ENCODE peak calls at places on chromosomes 11 and 22, in seven cellular contexts. T is WTC11, N is fibroblast of lung, R is epithelial cell of proximal tubule, S is nephron progenitor cell, Y is GM12865, U is pancreas. Q is an unnamed sample.

GRCh38 chr11:71171576-71171975 is 80.8 kb downstream of the SHANK2 start:
- DNase-seq in Y (no peak), U (no peak), T (no peak), S (no peak), R (no peak), N (no peak), Q (no peak)

GRCh38 chr11:71333473-71333872 is 81.1 kb upstream of the SHANK2 start:
- DNase-seq in T (no peak), Y (no peak), R (no peak), U (no peak), N (no peak), S (no peak), Q (no peak)

GRCh38 chr11:120547871-120548681 is 36.5 kb downstream of the GRIK4 start:
- DNase-seq in N (peak), S (no peak), T (no peak), U (peak), R (peak), Y (no peak), Q (peak)

GRCh38 chr22:23847991-23848864 is 9.4 kb upstream of the DERL3 start:
- DNase-seq in Y (no peak), T (peak), S (no peak), N (no peak), U (no peak), R (no peak), Q (no peak)

GRCh38 chr11:71461696-71462095 is 8.7 kb downstream of the NADSYN1 start:
- DNase-seq in T (no peak), Y (no peak), S (no peak), N (no peak), R (no peak), U (no peak), Q (no peak)

GRCh38 chr11:80320765-80321164 is 879.9 kb upstream of the TENM4 start:
- DNase-seq in T (peak), N (no peak), Y (peak), S (no peak), R (no peak), U (no peak), Q (no peak)

GRCh38 chr11:126546191-126546590 is 190.7 kb downstream of the ST3GAL4 start:
- DNase-seq in R (no peak), N (no peak), S (no peak), Y (no peak), T (no peak), U (no peak), Q (no peak)

GRCh38 chr11:1307998-1308744 is 1.3 kb downstream of the TOLLIP start:
- DNase-seq in R (no peak), U (peak), S (no peak), T (no peak), Y (no peak), N (peak), Q (no peak)

GRCh38 chr22:40044870-40045834 is 50.4 kb downstream of the FAM83F start:
- DNase-seq in U (peak), Y (peak), N (peak), S (peak), R (no peak), T (peak), Q (peak)

GRCh38 chr11:18669629-18670162 is 28.9 kb upstream of the TMEM86A start:
- DNase-seq in R (no peak), T (no peak), Y (no peak), N (no peak), S (no peak), U (peak), Q (no peak)

GRCh38 chr22:48918585-48919186 is 909.0 kb downstream of the BRD1 start:
- DNase-seq in S (no peak), R (no peak), U (no peak), N (no peak), Y (no peak), T (no peak), Q (peak)

GRCh38 chr22:37892566-37893338 is 13.3 kb upstream of the MICALL1 start:
- DNase-seq in R (no peak), N (no peak), Y (no peak), S (no peak), T (no peak), U (peak), Q (no peak)

GRCh38 chr22:26949193-26949592 is 291.8 kb downstream of the MIAT start:
- DNase-seq in R (no peak), U (no peak), N (peak), T (peak), Y (peak), S (peak), Q (no peak)

GRCh38 chr22:36430863-36431262 is 43.1 kb upstream of the MYH9 start:
- DNase-seq in S (no peak), R (no peak), N (peak), U (no peak), T (no peak), Y (no peak), Q (no peak)

GRCh38 chr11:123405123-123405592 is 24.9 kb upstream of the GRAMD1B start:
- DNase-seq in U (no peak), Y (peak), R (no peak), N (no peak), T (no peak), S (no peak), Q (no peak)

GRCh38 chr11:60208951-60209350 is 26.1 kb upstream of the MS4A6A start:
- DNase-seq in R (no peak), S (no peak), Y (no peak), U (no peak), N (no peak), T (no peak), Q (no peak)

GRCh38 chr11:67022341-67022933 is 497 bp upstream of the SYT12 start:
- DNase-seq in U (peak), R (peak), N (peak), S (no peak), Y (no peak), T (no peak), Q (peak)

GRCh38 chr11:128201801-128202200 is 385.6 kb downstream of the ETS1 start:
- DNase-seq in S (no peak), T (no peak), U (no peak), N (no peak), Y (no peak), R (peak), Q (no peak)

GRCh38 chr22:27883656-27884350 is 35.3 kb downstream of the PITPNB start:
- DNase-seq in U (no peak), S (no peak), Y (no peak), T (peak), N (no peak), R (no peak), Q (no peak)

GRCh38 chr11:70501933-70502540 is 103.7 kb downstream of the CTTN start:
- DNase-seq in Y (no peak), S (no peak), T (no peak), R (no peak), N (no peak), U (no peak), Q (no peak)

GRCh38 chr11:134033696-134034491 is 35.0 kb upstream of the JAM3 start:
- DNase-seq in S (peak), N (peak), U (peak), Y (peak), T (peak), R (peak), Q (peak)

GRCh38 chr22:32775957-32776356 is 25.5 kb upstream of the TIMP3 start:
- DNase-seq in S (no peak), Y (peak), T (no peak), N (no peak), U (no peak), R (no peak), Q (no peak)
- TF ChIP-seq CTCF in S (peak), Y (peak), T (no peak), N (peak), U (no peak), R (peak), Q (peak)

DNA sequence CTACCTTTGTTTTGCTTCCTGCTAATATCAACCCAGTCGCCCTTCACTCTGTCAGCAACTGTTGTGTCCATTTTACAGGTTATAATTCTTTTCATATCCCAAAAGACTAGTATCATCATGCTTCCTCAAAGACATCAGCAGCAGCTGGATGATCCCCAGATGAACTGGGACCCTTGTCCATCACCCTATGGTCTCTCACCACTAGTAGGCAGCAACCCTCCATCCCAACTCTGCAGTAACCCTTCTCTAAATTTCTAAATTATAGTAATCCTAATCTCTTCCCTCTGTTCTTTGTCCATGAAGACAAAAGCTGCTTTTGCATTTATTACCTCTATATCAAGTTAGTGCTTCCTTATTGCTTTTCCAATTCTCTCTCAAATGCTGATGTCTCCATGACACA is 1025.8 kb downstream of the FAM181B start:
- DNase-seq in U (no peak), R (no peak), S (no peak), Y (no peak), N (no peak), T (peak), Q (no peak)
- TF ChIP-seq CTCF in U (no peak), R (no peak), S (peak), Y (peak), N (no peak), T (peak), Q (no peak)

GRCh38 chr11:8309862-8310261 is 46.2 kb upstream of the LMO1 start:
- DNase-seq in Y (no peak), S (no peak), N (no peak), T (no peak), R (no peak), U (no peak), Q (no peak)
- TF ChIP-seq CTCF in Y (no peak), S (peak), N (no peak), T (no peak), R (peak), U (peak), Q (no peak)

GRCh38 chr11:30019481-30019880 is 2.7 kb upstream of the KCNA4 start:
- DNase-seq in S (no peak), U (no peak), T (no peak), Y (no peak), N (no peak), R (no peak), Q (no peak)
- TF ChIP-seq CTCF in S (no peak), U (no peak), T (no peak), Y (no peak), N (no peak), R (no peak), Q (no peak)

DNA sequence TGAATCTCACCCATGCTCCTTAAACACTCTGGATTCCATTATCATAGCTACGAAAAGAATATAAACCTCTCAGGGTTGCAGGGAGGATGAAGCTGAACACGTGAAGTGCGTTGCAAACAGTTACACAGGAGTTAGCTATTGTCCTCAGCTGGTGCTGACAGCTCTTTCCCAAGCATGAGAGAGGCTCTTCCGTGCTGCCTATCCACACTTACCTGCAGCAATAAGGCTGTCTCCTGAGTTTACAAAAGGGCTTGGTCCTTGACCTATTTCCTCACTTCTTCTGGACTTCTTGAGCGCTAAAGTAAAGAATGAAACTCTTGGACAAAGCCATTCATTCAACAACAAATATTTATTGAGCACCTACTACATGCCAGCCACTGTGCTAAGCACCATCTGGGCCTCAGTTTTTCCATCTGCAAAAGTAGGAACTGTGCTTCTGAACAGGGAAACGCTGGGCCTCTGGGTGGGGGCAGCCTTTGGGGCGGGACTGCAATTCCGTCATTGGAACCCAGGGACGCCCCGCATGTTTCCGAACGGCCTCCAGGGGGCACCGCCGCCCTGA is 749 bp upstream of the ARL2 start:
- DNase-seq in U (peak), S (peak), T (peak), Y (peak), N (peak), R (no peak), Q (peak)
- TF ChIP-seq CTCF in U (peak), S (peak), T (peak), Y (peak), N (no peak), R (peak), Q (peak)

GRCh38 chr22:41598081-41598480 is 8.4 kb upstream of the PMM1 start:
- DNase-seq in T (no peak), U (no peak), N (peak), S (no peak), R (no peak), Y (no peak), Q (no peak)
- TF ChIP-seq CTCF in T (no peak), U (no peak), N (peak), S (no peak), R (peak), Y (no peak), Q (no peak)

GRCh38 chr11:74311352-74311926 is at the start of gene P4HA3:
- DNase-seq in N (peak), R (no peak), T (peak), Y (peak), S (peak), U (peak), Q (peak)
- TF ChIP-seq CTCF in N (no peak), R (no peak), T (no peak), Y (no peak), S (no peak), U (no peak), Q (no peak)

Q was measured in colonic mucosa.